ENCODE peak calls at places on chromosomes 12 and 14, in five cellular contexts. E, C, V, N and H are unnamed samples.

GRCh38 chr12:72677187-72677586 is 405.0 kb downstream of the TRHDE start:
- DNase-seq in V (no peak), N (no peak), C (no peak), E (no peak), H (no peak)

GRCh38 chr12:22334696-22335290 is at the start of gene ST8SIA1:
- DNase-seq in V (no peak), E (peak; percentile 7), C (peak; percentile 73), N (no peak), H (no peak)

GRCh38 chr12:103626498-103626897 is 39.4 kb downstream of the STAB2 start:
- DNase-seq in E (peak; percentile 24), C (peak; percentile 40), N (no peak), V (peak; percentile 22), H (no peak)

GRCh38 chr12:87469295-87469694 is 559.9 kb downstream of the C12orf50 start:
- DNase-seq in C (no peak), N (no peak), V (no peak), E (no peak), H (no peak)

GRCh38 chr12:95279835-95280234 is 62.2 kb downstream of the VEZT start:
- DNase-seq in N (no peak), C (no peak), V (no peak), E (peak; percentile 3), H (no peak)

GRCh38 chr12:96084624-96085023 is 49.2 kb upstream of the LTA4H start:
- DNase-seq in C (no peak), E (no peak), N (no peak), V (no peak), H (no peak)

GRCh38 chr12:57148469-57149308 is 1.3 kb upstream of the LRP1-AS start:
- DNase-seq in E (peak; percentile 73), C (no peak), N (no peak), V (no peak), H (peak; percentile 72)

GRCh38 chr14:75380656-75381055 is 47.2 kb upstream of the JDP2 start:
- DNase-seq in E (no peak), C (no peak), V (no peak), N (no peak), H (no peak)

GRCh38 chr12:111368291-111368683 is 608 bp downstream of the PHETA1 start:
- DNase-seq in N (no peak), E (no peak), C (no peak), V (no peak), H (no peak)

GRCh38 chr12:16531623-16532022 is 74.3 kb downstream of the LMO3 start:
- DNase-seq in N (no peak), C (peak; percentile 4), V (no peak), E (no peak), H (no peak)

GRCh38 chr14:22131749-22132476 is 457.1 kb downstream of the DAD1 start:
- DNase-seq in E (peak; percentile 32), V (peak; percentile 7), C (no peak), N (no peak), H (no peak)

GRCh38 chr12:19085090-19085489 is 44.4 kb upstream of the PLEKHA5 start:
- DNase-seq in V (no peak), E (no peak), N (no peak), C (no peak), H (no peak)

GRCh38 chr12:54273981-54274380 is 5.9 kb downstream of the CBX5 start:
- DNase-seq in V (no peak), N (no peak), C (no peak), E (no peak), H (no peak)

GRCh38 chr14:98721061-98721460 is 550.9 kb downstream of the BCL11B start:
- DNase-seq in V (no peak), N (no peak), C (no peak), E (no peak), H (no peak)

GRCh38 chr12:82529096-82529495 is 157.6 kb upstream of the TMTC2 start:
- DNase-seq in C (no peak), N (no peak), V (no peak), E (no peak), H (no peak)

GRCh38 chr14:44829021-44829420 is 132.7 kb downstream of the KLHL28 start:
- DNase-seq in E (no peak), N (no peak), C (no peak), V (no peak), H (no peak)

GRCh38 chr12:66984962-66985361 is 284.2 kb upstream of the CAND1 start:
- DNase-seq in V (no peak), E (no peak), N (no peak), C (no peak), H (no peak)

GRCh38 chr12:50625029-50625875 is 120.5 kb downstream of the DIP2B start:
- DNase-seq in V (no peak), N (no peak), E (no peak), C (no peak), H (no peak)

GRCh38 chr12:69555461-69555860 is 29.8 kb upstream of the CCT2 start:
- DNase-seq in N (no peak), V (no peak), E (no peak), C (no peak), H (no peak)

GRCh38 chr12:110705309-110705708 is 16.4 kb upstream of the HVCN1 start:
- DNase-seq in E (no peak), C (no peak), V (no peak), N (no peak), H (no peak)

GRCh38 chr12:18275974-18276373 is 14.7 kb downstream of the PIK3C2G start:
- DNase-seq in V (no peak), C (no peak), N (no peak), E (no peak), H (no peak)

GRCh38 chr14:81406863-81407262 is 6.7 kb upstream of the STON2 start:
- DNase-seq in E (peak; percentile 11), V (no peak), N (no peak), C (no peak), H (no peak)

GRCh38 chr12:71014180-71014785 is 93.7 kb upstream of the PTPRR start:
- DNase-seq in V (peak; percentile 7), C (peak; percentile 4), E (peak; percentile 5), N (no peak), H (no peak)

GRCh38 chr12:122722347-122722746 is 5.7 kb upstream of the HCAR3 start:
- DNase-seq in E (no peak), N (no peak), C (no peak), V (no peak), H (no peak)

GRCh38 chr12:5912437-5913334 is 32.4 kb downstream of the ANO2 start:
- DNase-seq in N (no peak), E (no peak), V (peak; percentile 21), C (no peak), H (no peak)
- TF ChIP-seq REST in N (no peak), E (no peak), V (no peak), C (no peak), H (no peak)

GRCh38 chr14:51308872-51309271 is 68.8 kb downstream of the TMX1 start:
- DNase-seq in V (no peak), C (no peak), N (no peak), E (no peak), H (no peak)

GRCh38 chr14:51304956-51305355 is 64.9 kb downstream of the TMX1 start:
- DNase-seq in V (no peak), E (no peak), C (no peak), N (no peak), H (no peak)

GRCh38 chr14:51305761-51306160 is 65.7 kb downstream of the TMX1 start:
- DNase-seq in C (no peak), V (no peak), E (no peak), N (no peak), H (no peak)

GRCh38 chr14:51310453-51311074 is 70.5 kb downstream of the TMX1 start:
- DNase-seq in E (no peak), C (peak; percentile 10), V (no peak), N (no peak), H (no peak)
- TF ChIP-seq GABPA in E (no peak), C (no peak), V (no peak), N (no peak), H (no peak)

DNA sequence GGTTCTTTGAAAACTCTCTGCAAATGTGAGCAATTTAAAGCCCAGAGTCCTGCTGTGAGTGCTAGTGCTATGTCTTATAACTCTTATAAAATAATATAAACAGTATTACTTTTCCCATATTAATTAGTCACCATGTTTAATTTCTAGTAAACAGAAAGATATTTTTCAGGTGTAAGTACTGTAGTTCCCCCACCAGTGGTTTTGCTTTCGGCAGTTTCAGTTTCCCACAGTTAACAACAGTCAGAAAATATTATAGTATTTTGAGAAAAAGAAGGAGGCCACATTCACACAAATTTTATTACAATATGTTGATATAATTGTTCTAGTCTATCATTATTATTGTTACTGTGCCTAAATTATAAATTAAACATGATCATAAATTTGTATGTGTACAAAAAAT is 800.5 kb downstream of the LRFN5 start:
- DNase-seq in V (no peak), C (no peak), E (no peak), N (no peak), H (no peak)
- TF ChIP-seq REST in V (no peak), C (no peak), E (no peak), N (no peak), H (no peak)

GRCh38 chr12:52202361-52203078 is 10.7 kb upstream of the KRT80 start:
- DNase-seq in V (no peak), C (no peak), N (no peak), E (no peak), H (no peak)

GRCh38 chr12:52204095-52204930 is 12.5 kb upstream of the KRT80 start:
- DNase-seq in E (no peak), N (no peak), C (no peak), V (no peak), H (no peak)

GRCh38 chr12:52204931-52205505 is 13.2 kb upstream of the KRT80 start:
- DNase-seq in V (no peak), N (no peak), C (no peak), E (no peak), H (no peak)

GRCh38 chr12:52201520-52201839 is 9.7 kb upstream of the KRT80 start:
- DNase-seq in V (no peak), C (no peak), E (no peak), N (no peak), H (no peak)

DNA sequence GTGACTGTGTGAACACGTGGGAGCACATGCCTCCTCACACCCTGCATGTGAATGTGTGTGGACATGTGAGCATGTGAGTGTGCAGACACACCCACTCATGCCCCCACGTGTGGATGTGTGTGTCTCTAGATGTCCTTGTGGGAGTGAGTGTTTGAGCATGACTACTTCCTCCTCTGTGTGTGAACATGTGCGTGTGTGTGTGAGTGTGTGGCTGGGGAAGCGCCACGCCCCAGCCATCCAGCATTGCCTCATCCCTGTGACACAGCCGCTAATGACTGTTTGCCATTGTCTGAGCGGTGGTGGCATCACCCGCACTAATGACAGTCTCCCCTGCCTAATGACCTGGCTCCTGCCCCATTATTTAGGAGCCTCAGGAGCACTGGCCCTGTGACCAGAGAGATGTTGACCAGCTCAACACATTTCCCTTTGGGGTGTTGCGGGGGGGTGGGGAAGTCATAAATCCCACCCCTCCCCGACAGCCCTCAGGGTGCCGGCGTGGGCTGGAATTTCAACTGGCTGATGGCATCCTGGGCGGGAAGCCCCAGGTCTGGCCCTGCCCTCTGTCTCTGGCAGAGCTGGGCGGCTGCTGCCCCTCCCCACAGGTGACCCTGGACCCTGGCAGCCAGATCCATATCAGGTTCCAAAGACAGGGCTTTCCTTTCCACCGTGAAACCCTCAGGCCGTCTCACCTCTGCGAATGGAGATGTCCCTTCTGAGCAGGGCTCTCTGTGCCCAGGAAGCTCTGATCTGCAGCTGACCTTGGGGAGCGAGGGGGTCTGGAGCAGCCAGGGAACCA is 11.5 kb upstream of the KRT80 start:
- DNase-seq in C (peak; percentile 63), V (no peak), E (peak; percentile 63), N (no peak), H (peak; percentile 97)
- TF ChIP-seq GABPA in C (no peak), V (peak; percentile 65), E (no peak), N (no peak), H (peak; percentile 57)

GRCh38 chr14:91996951-91997371 is 42.9 kb downstream of the TRIP11 start:
- DNase-seq in C (peak; percentile 19), N (no peak), E (peak; percentile 48), V (peak; percentile 14), H (peak; percentile 17)
- TF ChIP-seq REST in C (no peak), N (no peak), E (no peak), V (no peak), H (no peak)